ENCODE peak calls at places on chromosomes 7 and 10, in nine cellular contexts. One of them, this sample, is unnamed.

GRCh38 chr7:22859676-22860290 is 37.1 kb upstream of the TOMM7 start:
- ATAC-seq in effector memory CD8-positive, alpha-beta T cell: no peak
- ATAC-seq in T-helper 17 cell: no peak
- ATAC-seq in T-cell: no peak
- ATAC-seq in B cell: no peak
- ATAC-seq in activated T-cell treated with anti-CD3 and anti-CD28 coated beads, Interleukin-2, amount 50 U/mL, for 72 hours: no peak
- ATAC-seq in RWPE2: no peak
- ATAC-seq in stimulated activated naive CD8-positive, alpha-beta T cell treated with anti-CD3 and anti-CD28 coated beads, Interleukin-15, Interleukin-2, amounts not matched to agents 100 U/mL and 50 U/mL, for 24 hours: no peak
- ATAC-seq in omental fat pad: no peak
- ATAC-seq in this sample: peak

GRCh38 chr7:135454060-135454459 is 55.8 kb downstream of the CNOT4 start:
- ATAC-seq in effector memory CD8-positive, alpha-beta T cell: no peak
- ATAC-seq in T-helper 17 cell: no peak
- ATAC-seq in T-cell: no peak
- ATAC-seq in B cell: no peak
- ATAC-seq in activated T-cell treated with anti-CD3 and anti-CD28 coated beads, Interleukin-2, amount 50 U/mL, for 72 hours: peak
- ATAC-seq in RWPE2: no peak
- ATAC-seq in stimulated activated naive CD8-positive, alpha-beta T cell treated with anti-CD3 and anti-CD28 coated beads, Interleukin-15, Interleukin-2, amounts not matched to agents 100 U/mL and 50 U/mL, for 24 hours: no peak
- ATAC-seq in omental fat pad: no peak
- ATAC-seq in this sample: no peak

GRCh38 chr7:27961255-27961654 is 219.3 kb downstream of the JAZF1 start:
- ATAC-seq in effector memory CD8-positive, alpha-beta T cell: no peak
- ATAC-seq in T-helper 17 cell: no peak
- ATAC-seq in T-cell: no peak
- ATAC-seq in B cell: no peak
- ATAC-seq in activated T-cell treated with anti-CD3 and anti-CD28 coated beads, Interleukin-2, amount 50 U/mL, for 72 hours: no peak
- ATAC-seq in RWPE2: peak
- ATAC-seq in stimulated activated naive CD8-positive, alpha-beta T cell treated with anti-CD3 and anti-CD28 coated beads, Interleukin-15, Interleukin-2, amounts not matched to agents 100 U/mL and 50 U/mL, for 24 hours: no peak
- ATAC-seq in omental fat pad: no peak
- ATAC-seq in this sample: peak

GRCh38 chr10:7085913-7086589 is 324.8 kb downstream of the SFMBT2 start:
- ATAC-seq in effector memory CD8-positive, alpha-beta T cell: no peak
- ATAC-seq in T-helper 17 cell: no peak
- ATAC-seq in T-cell: no peak
- ATAC-seq in B cell: no peak
- ATAC-seq in activated T-cell treated with anti-CD3 and anti-CD28 coated beads, Interleukin-2, amount 50 U/mL, for 72 hours: no peak
- ATAC-seq in RWPE2: no peak
- ATAC-seq in stimulated activated naive CD8-positive, alpha-beta T cell treated with anti-CD3 and anti-CD28 coated beads, Interleukin-15, Interleukin-2, amounts not matched to agents 100 U/mL and 50 U/mL, for 24 hours: no peak
- ATAC-seq in omental fat pad: no peak
- ATAC-seq in this sample: no peak

GRCh38 chr7:7536396-7537019 is 835 bp upstream of the COL28A1 start:
- ATAC-seq in effector memory CD8-positive, alpha-beta T cell: no peak
- ATAC-seq in T-helper 17 cell: no peak
- ATAC-seq in T-cell: no peak
- ATAC-seq in B cell: no peak
- ATAC-seq in activated T-cell treated with anti-CD3 and anti-CD28 coated beads, Interleukin-2, amount 50 U/mL, for 72 hours: no peak
- ATAC-seq in RWPE2: no peak
- ATAC-seq in stimulated activated naive CD8-positive, alpha-beta T cell treated with anti-CD3 and anti-CD28 coated beads, Interleukin-15, Interleukin-2, amounts not matched to agents 100 U/mL and 50 U/mL, for 24 hours: no peak
- ATAC-seq in omental fat pad: no peak
- ATAC-seq in this sample: no peak

GRCh38 chr10:63430091-63430998 is 35.4 kb downstream of the JMJD1C start:
- ATAC-seq in effector memory CD8-positive, alpha-beta T cell: no peak
- ATAC-seq in T-helper 17 cell: no peak
- ATAC-seq in T-cell: no peak
- ATAC-seq in B cell: no peak
- ATAC-seq in activated T-cell treated with anti-CD3 and anti-CD28 coated beads, Interleukin-2, amount 50 U/mL, for 72 hours: no peak
- ATAC-seq in RWPE2: peak
- ATAC-seq in stimulated activated naive CD8-positive, alpha-beta T cell treated with anti-CD3 and anti-CD28 coated beads, Interleukin-15, Interleukin-2, amounts not matched to agents 100 U/mL and 50 U/mL, for 24 hours: no peak
- ATAC-seq in omental fat pad: peak
- ATAC-seq in this sample: peak

GRCh38 chr10:30493609-30494530 is 59.9 kb downstream of the MAP3K8 start:
- ATAC-seq in effector memory CD8-positive, alpha-beta T cell: peak
- ATAC-seq in T-helper 17 cell: peak
- ATAC-seq in T-cell: no peak
- ATAC-seq in B cell: peak
- ATAC-seq in activated T-cell treated with anti-CD3 and anti-CD28 coated beads, Interleukin-2, amount 50 U/mL, for 72 hours: peak
- ATAC-seq in RWPE2: no peak
- ATAC-seq in stimulated activated naive CD8-positive, alpha-beta T cell treated with anti-CD3 and anti-CD28 coated beads, Interleukin-15, Interleukin-2, amounts not matched to agents 100 U/mL and 50 U/mL, for 24 hours: peak
- ATAC-seq in omental fat pad: peak
- ATAC-seq in this sample: peak

GRCh38 chr7:158461824-158462223 is 125.8 kb downstream of the PTPRN2 start:
- ATAC-seq in effector memory CD8-positive, alpha-beta T cell: no peak
- ATAC-seq in T-helper 17 cell: no peak
- ATAC-seq in T-cell: no peak
- ATAC-seq in B cell: no peak
- ATAC-seq in activated T-cell treated with anti-CD3 and anti-CD28 coated beads, Interleukin-2, amount 50 U/mL, for 72 hours: no peak
- ATAC-seq in RWPE2: no peak
- ATAC-seq in stimulated activated naive CD8-positive, alpha-beta T cell treated with anti-CD3 and anti-CD28 coated beads, Interleukin-15, Interleukin-2, amounts not matched to agents 100 U/mL and 50 U/mL, for 24 hours: no peak
- ATAC-seq in omental fat pad: no peak
- ATAC-seq in this sample: no peak

GRCh38 chr10:93160829-93161228 is 87.1 kb downstream of the CYP26A1 start:
- ATAC-seq in effector memory CD8-positive, alpha-beta T cell: no peak
- ATAC-seq in T-helper 17 cell: no peak
- ATAC-seq in T-cell: no peak
- ATAC-seq in B cell: no peak
- ATAC-seq in activated T-cell treated with anti-CD3 and anti-CD28 coated beads, Interleukin-2, amount 50 U/mL, for 72 hours: no peak
- ATAC-seq in RWPE2: no peak
- ATAC-seq in stimulated activated naive CD8-positive, alpha-beta T cell treated with anti-CD3 and anti-CD28 coated beads, Interleukin-15, Interleukin-2, amounts not matched to agents 100 U/mL and 50 U/mL, for 24 hours: no peak
- ATAC-seq in omental fat pad: no peak
- ATAC-seq in this sample: no peak

GRCh38 chr7:117941138-117941810 is 68.0 kb upstream of the CTTNBP2 start:
- ATAC-seq in effector memory CD8-positive, alpha-beta T cell: no peak
- ATAC-seq in T-helper 17 cell: no peak
- ATAC-seq in T-cell: no peak
- ATAC-seq in B cell: no peak
- ATAC-seq in activated T-cell treated with anti-CD3 and anti-CD28 coated beads, Interleukin-2, amount 50 U/mL, for 72 hours: no peak
- ATAC-seq in RWPE2: no peak
- ATAC-seq in stimulated activated naive CD8-positive, alpha-beta T cell treated with anti-CD3 and anti-CD28 coated beads, Interleukin-15, Interleukin-2, amounts not matched to agents 100 U/mL and 50 U/mL, for 24 hours: no peak
- ATAC-seq in omental fat pad: no peak
- ATAC-seq in this sample: no peak

GRCh38 chr10:121070257-121070656 is 219.1 kb downstream of the WDR11 start:
- ATAC-seq in effector memory CD8-positive, alpha-beta T cell: no peak
- ATAC-seq in T-helper 17 cell: no peak
- ATAC-seq in T-cell: no peak
- ATAC-seq in B cell: no peak
- ATAC-seq in activated T-cell treated with anti-CD3 and anti-CD28 coated beads, Interleukin-2, amount 50 U/mL, for 72 hours: no peak
- ATAC-seq in RWPE2: no peak
- ATAC-seq in stimulated activated naive CD8-positive, alpha-beta T cell treated with anti-CD3 and anti-CD28 coated beads, Interleukin-15, Interleukin-2, amounts not matched to agents 100 U/mL and 50 U/mL, for 24 hours: peak
- ATAC-seq in omental fat pad: no peak
- ATAC-seq in this sample: peak

GRCh38 chr7:45140827-45141226 is 16.8 kb upstream of the RAMP3 start:
- ATAC-seq in effector memory CD8-positive, alpha-beta T cell: no peak
- ATAC-seq in T-helper 17 cell: no peak
- ATAC-seq in T-cell: no peak
- ATAC-seq in B cell: no peak
- ATAC-seq in activated T-cell treated with anti-CD3 and anti-CD28 coated beads, Interleukin-2, amount 50 U/mL, for 72 hours: no peak
- ATAC-seq in RWPE2: no peak
- ATAC-seq in stimulated activated naive CD8-positive, alpha-beta T cell treated with anti-CD3 and anti-CD28 coated beads, Interleukin-15, Interleukin-2, amounts not matched to agents 100 U/mL and 50 U/mL, for 24 hours: no peak
- ATAC-seq in omental fat pad: no peak
- ATAC-seq in this sample: no peak

GRCh38 chr7:100396421-100396982 is 23.2 kb downstream of the PILRA start:
- ATAC-seq in effector memory CD8-positive, alpha-beta T cell: peak
- ATAC-seq in T-helper 17 cell: peak
- ATAC-seq in T-cell: peak
- ATAC-seq in B cell: peak
- ATAC-seq in activated T-cell treated with anti-CD3 and anti-CD28 coated beads, Interleukin-2, amount 50 U/mL, for 72 hours: peak
- ATAC-seq in RWPE2: no peak
- ATAC-seq in stimulated activated naive CD8-positive, alpha-beta T cell treated with anti-CD3 and anti-CD28 coated beads, Interleukin-15, Interleukin-2, amounts not matched to agents 100 U/mL and 50 U/mL, for 24 hours: peak
- ATAC-seq in omental fat pad: no peak
- ATAC-seq in this sample: peak

GRCh38 chr7:150961510-150962284 is 16.4 kb downstream of the KCNH2 start:
- ATAC-seq in effector memory CD8-positive, alpha-beta T cell: no peak
- ATAC-seq in T-helper 17 cell: no peak
- ATAC-seq in T-cell: no peak
- ATAC-seq in B cell: no peak
- ATAC-seq in activated T-cell treated with anti-CD3 and anti-CD28 coated beads, Interleukin-2, amount 50 U/mL, for 72 hours: no peak
- ATAC-seq in RWPE2: no peak
- ATAC-seq in stimulated activated naive CD8-positive, alpha-beta T cell treated with anti-CD3 and anti-CD28 coated beads, Interleukin-15, Interleukin-2, amounts not matched to agents 100 U/mL and 50 U/mL, for 24 hours: no peak
- ATAC-seq in omental fat pad: no peak
- ATAC-seq in this sample: no peak

GRCh38 chr7:156196649-156197048 is 384.4 kb upstream of the SHH start:
- ATAC-seq in effector memory CD8-positive, alpha-beta T cell: no peak
- ATAC-seq in T-helper 17 cell: no peak
- ATAC-seq in T-cell: no peak
- ATAC-seq in B cell: no peak
- ATAC-seq in activated T-cell treated with anti-CD3 and anti-CD28 coated beads, Interleukin-2, amount 50 U/mL, for 72 hours: no peak
- ATAC-seq in RWPE2: no peak
- ATAC-seq in stimulated activated naive CD8-positive, alpha-beta T cell treated with anti-CD3 and anti-CD28 coated beads, Interleukin-15, Interleukin-2, amounts not matched to agents 100 U/mL and 50 U/mL, for 24 hours: no peak
- ATAC-seq in omental fat pad: no peak
- ATAC-seq in this sample: no peak

GRCh38 chr7:2751086-2751485 is 63.1 kb downstream of the AMZ1 start:
- ATAC-seq in effector memory CD8-positive, alpha-beta T cell: no peak
- ATAC-seq in T-helper 17 cell: no peak
- ATAC-seq in T-cell: no peak
- ATAC-seq in B cell: no peak
- ATAC-seq in activated T-cell treated with anti-CD3 and anti-CD28 coated beads, Interleukin-2, amount 50 U/mL, for 72 hours: no peak
- ATAC-seq in RWPE2: no peak
- ATAC-seq in stimulated activated naive CD8-positive, alpha-beta T cell treated with anti-CD3 and anti-CD28 coated beads, Interleukin-15, Interleukin-2, amounts not matched to agents 100 U/mL and 50 U/mL, for 24 hours: no peak
- ATAC-seq in omental fat pad: no peak
- ATAC-seq in this sample: no peak

GRCh38 chr7:125098377-125098970 is 168.8 kb upstream of the POT1 start:
- ATAC-seq in effector memory CD8-positive, alpha-beta T cell: no peak
- ATAC-seq in T-helper 17 cell: no peak
- ATAC-seq in T-cell: no peak
- ATAC-seq in B cell: no peak
- ATAC-seq in activated T-cell treated with anti-CD3 and anti-CD28 coated beads, Interleukin-2, amount 50 U/mL, for 72 hours: no peak
- ATAC-seq in RWPE2: peak
- ATAC-seq in stimulated activated naive CD8-positive, alpha-beta T cell treated with anti-CD3 and anti-CD28 coated beads, Interleukin-15, Interleukin-2, amounts not matched to agents 100 U/mL and 50 U/mL, for 24 hours: no peak
- ATAC-seq in omental fat pad: no peak
- ATAC-seq in this sample: no peak

GRCh38 chr7:140771826-140772225 is 75.3 kb downstream of the NDUFB2 start:
- ATAC-seq in effector memory CD8-positive, alpha-beta T cell: no peak
- ATAC-seq in T-helper 17 cell: no peak
- ATAC-seq in T-cell: no peak
- ATAC-seq in B cell: no peak
- ATAC-seq in activated T-cell treated with anti-CD3 and anti-CD28 coated beads, Interleukin-2, amount 50 U/mL, for 72 hours: no peak
- ATAC-seq in RWPE2: no peak
- ATAC-seq in stimulated activated naive CD8-positive, alpha-beta T cell treated with anti-CD3 and anti-CD28 coated beads, Interleukin-15, Interleukin-2, amounts not matched to agents 100 U/mL and 50 U/mL, for 24 hours: no peak
- ATAC-seq in omental fat pad: no peak
- ATAC-seq in this sample: no peak

GRCh38 chr10:31706921-31707571 is 221.6 kb downstream of the ARHGAP12 start:
- ATAC-seq in effector memory CD8-positive, alpha-beta T cell: no peak
- ATAC-seq in T-helper 17 cell: peak
- ATAC-seq in T-cell: no peak
- ATAC-seq in B cell: peak
- ATAC-seq in activated T-cell treated with anti-CD3 and anti-CD28 coated beads, Interleukin-2, amount 50 U/mL, for 72 hours: peak
- ATAC-seq in RWPE2: no peak
- ATAC-seq in stimulated activated naive CD8-positive, alpha-beta T cell treated with anti-CD3 and anti-CD28 coated beads, Interleukin-15, Interleukin-2, amounts not matched to agents 100 U/mL and 50 U/mL, for 24 hours: no peak
- ATAC-seq in omental fat pad: peak
- ATAC-seq in this sample: peak

GRCh38 chr7:134532155-134533089 is 5.1 kb downstream of the AKR1B10 start:
- ATAC-seq in effector memory CD8-positive, alpha-beta T cell: no peak
- ATAC-seq in T-helper 17 cell: no peak
- ATAC-seq in T-cell: no peak
- ATAC-seq in B cell: no peak
- ATAC-seq in activated T-cell treated with anti-CD3 and anti-CD28 coated beads, Interleukin-2, amount 50 U/mL, for 72 hours: no peak
- ATAC-seq in RWPE2: peak
- ATAC-seq in stimulated activated naive CD8-positive, alpha-beta T cell treated with anti-CD3 and anti-CD28 coated beads, Interleukin-15, Interleukin-2, amounts not matched to agents 100 U/mL and 50 U/mL, for 24 hours: no peak
- ATAC-seq in omental fat pad: no peak
- ATAC-seq in this sample: peak

GRCh38 chr7:151122276-151122675 is 36.0 kb downstream of the AGAP3 start:
- ATAC-seq in effector memory CD8-positive, alpha-beta T cell: no peak
- ATAC-seq in T-helper 17 cell: no peak
- ATAC-seq in T-cell: no peak
- ATAC-seq in B cell: no peak
- ATAC-seq in activated T-cell treated with anti-CD3 and anti-CD28 coated beads, Interleukin-2, amount 50 U/mL, for 72 hours: no peak
- ATAC-seq in RWPE2: no peak
- ATAC-seq in stimulated activated naive CD8-positive, alpha-beta T cell treated with anti-CD3 and anti-CD28 coated beads, Interleukin-15, Interleukin-2, amounts not matched to agents 100 U/mL and 50 U/mL, for 24 hours: no peak
- ATAC-seq in omental fat pad: no peak
- ATAC-seq in this sample: no peak

GRCh38 chr7:87833130-87833529 is 43.0 kb downstream of the SLC25A40 start:
- ATAC-seq in effector memory CD8-positive, alpha-beta T cell: no peak
- ATAC-seq in T-helper 17 cell: no peak
- ATAC-seq in T-cell: no peak
- ATAC-seq in B cell: no peak
- ATAC-seq in activated T-cell treated with anti-CD3 and anti-CD28 coated beads, Interleukin-2, amount 50 U/mL, for 72 hours: no peak
- ATAC-seq in RWPE2: no peak
- ATAC-seq in stimulated activated naive CD8-positive, alpha-beta T cell treated with anti-CD3 and anti-CD28 coated beads, Interleukin-15, Interleukin-2, amounts not matched to agents 100 U/mL and 50 U/mL, for 24 hours: no peak
- ATAC-seq in omental fat pad: no peak
- ATAC-seq in this sample: no peak

GRCh38 chr10:129193148-129193547 is 273.9 kb upstream of the MGMT start:
- ATAC-seq in effector memory CD8-positive, alpha-beta T cell: no peak
- ATAC-seq in T-helper 17 cell: no peak
- ATAC-seq in T-cell: no peak
- ATAC-seq in B cell: no peak
- ATAC-seq in activated T-cell treated with anti-CD3 and anti-CD28 coated beads, Interleukin-2, amount 50 U/mL, for 72 hours: peak
- ATAC-seq in RWPE2: peak
- ATAC-seq in stimulated activated naive CD8-positive, alpha-beta T cell treated with anti-CD3 and anti-CD28 coated beads, Interleukin-15, Interleukin-2, amounts not matched to agents 100 U/mL and 50 U/mL, for 24 hours: peak
- ATAC-seq in omental fat pad: peak
- ATAC-seq in this sample: no peak

GRCh38 chr7:127158659-127159058 is 94.1 kb downstream of the GRM8 start:
- ATAC-seq in effector memory CD8-positive, alpha-beta T cell: no peak
- ATAC-seq in T-helper 17 cell: no peak
- ATAC-seq in T-cell: no peak
- ATAC-seq in B cell: no peak
- ATAC-seq in activated T-cell treated with anti-CD3 and anti-CD28 coated beads, Interleukin-2, amount 50 U/mL, for 72 hours: no peak
- ATAC-seq in RWPE2: no peak
- ATAC-seq in stimulated activated naive CD8-positive, alpha-beta T cell treated with anti-CD3 and anti-CD28 coated beads, Interleukin-15, Interleukin-2, amounts not matched to agents 100 U/mL and 50 U/mL, for 24 hours: no peak
- ATAC-seq in omental fat pad: no peak
- ATAC-seq in this sample: no peak